ENCODE peak calls at places on chromosomes 13 and 19, in nine cellular contexts. X is ovary; B is CD8-positive, alpha-beta T cell; K is neural progenitor cell; E is Peyer's patch; L is left ventricle myocardium inferior; C is heart right ventricle; P is body of pancreas; U is transverse colon. S is an unnamed sample.
A peak's percentile ranks its signal among the peaks of the same experiment; 100 is the strongest.

GRCh38 chr13:94617389-94618000 is 15.8 kb downstream of the GPR180 start:
- DNase-seq in X (no peak), B (no peak), K (no peak), E (no peak), L (no peak), C (no peak), P (peak; percentile 21), U (no peak), S (no peak)

GRCh38 chr19:34482380-34483250 is 1.1 kb downstream of the WTIP start:
- DNase-seq in X (no peak), B (no peak), K (peak; percentile 73), E (no peak), L (no peak), C (peak; percentile 40), P (no peak), U (no peak), S (no peak)

GRCh38 chr19:19782783-19783182 is 38.8 kb downstream of the ZNF506 start:
- DNase-seq in X (no peak), B (no peak), K (no peak), E (no peak), L (no peak), C (no peak), P (no peak), U (no peak), S (no peak)

GRCh38 chr13:20960663-20961309 is 58.2 kb upstream of the XPO4 start:
- DNase-seq in X (no peak), B (no peak), K (no peak), E (no peak), L (no peak), C (no peak), P (no peak), U (peak; percentile 30), S (peak; percentile 38)

GRCh38 chr19:53991224-53992113 is at the start of gene CACNG6:
- DNase-seq in X (no peak), B (no peak), K (peak; percentile 72), E (no peak), L (no peak), C (no peak), P (no peak), U (no peak), S (no peak)

GRCh38 chr13:95787356-95788099 is 110.6 kb downstream of the DNAJC3 start:
- DNase-seq in X (no peak), B (no peak), K (no peak), E (no peak), L (no peak), C (no peak), P (peak; percentile 31), U (no peak), S (no peak)

GRCh38 chr13:75636339-75637095 is 387 bp downstream of the LMO7 start:
- DNase-seq in X (peak; percentile 19), B (peak; percentile 75), K (peak; percentile 61), E (peak; percentile 55), L (peak; percentile 16), C (peak; percentile 15), P (peak; percentile 13), U (peak; percentile 25), S (peak; percentile 24)

GRCh38 chr13:71303144-71303543 is 563.9 kb downstream of the DACH1 start:
- DNase-seq in X (no peak), B (no peak), K (no peak), E (no peak), L (no peak), C (no peak), P (no peak), U (no peak), S (no peak)

GRCh38 chr19:21496876-21497275 is 8.5 kb upstream of the ZNF429 start:
- DNase-seq in X (no peak), B (no peak), K (no peak), E (no peak), L (no peak), C (no peak), P (no peak), U (no peak), S (no peak)

GRCh38 chr13:113822266-113822665 is 41.6 kb downstream of the GAS6 start:
- DNase-seq in X (no peak), B (no peak), K (no peak), E (no peak), L (no peak), C (no peak), P (no peak), U (no peak), S (no peak)

DNA sequence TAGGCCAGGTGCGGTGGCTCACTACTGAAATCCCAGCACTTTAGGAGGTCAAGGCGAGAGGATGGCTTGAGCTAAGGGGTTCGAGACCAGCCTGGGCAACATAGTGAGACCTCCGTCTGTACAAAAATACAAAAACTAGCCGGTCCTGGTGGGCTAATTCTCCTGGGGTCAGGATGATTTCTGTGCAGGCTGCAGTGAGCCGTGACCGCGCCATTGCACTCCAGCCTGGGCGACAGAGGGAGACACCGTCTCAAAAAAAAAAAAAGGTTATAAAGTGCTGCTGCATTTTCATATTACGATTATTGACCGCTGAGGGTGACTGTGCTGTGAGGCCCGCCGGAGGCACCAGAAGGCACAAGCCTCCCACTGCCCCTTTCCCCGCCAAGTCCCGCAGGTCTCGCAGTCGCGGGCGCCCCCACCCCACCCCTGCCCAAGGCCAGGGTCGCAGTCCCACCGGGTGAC is 477 bp upstream of the PLEKHF1 start:
- DNase-seq in X (no peak), B (no peak), K (no peak), E (no peak), L (no peak), C (no peak), P (no peak), U (no peak), S (no peak)
- TF ChIP-seq CTCF in X (no peak), B (no peak), K (no peak), E (no peak), L (peak; percentile 45), C (peak; percentile 27), P (no peak), U (no peak), S (peak; percentile 7)

GRCh38 chr19:17113127-17113785 is 37.7 kb downstream of the MYO9B start:
- DNase-seq in X (no peak), B (no peak), K (no peak), E (no peak), L (no peak), C (no peak), P (no peak), U (no peak), S (no peak)
- H3K4me1 ChIP-seq in X (peaks cover 6% of the 10 kb centered on the region), B (peaks cover 20% of the 10 kb centered on the region), K (peaks cover 9% of the 10 kb centered on the region), E (peaks cover 10% of the 10 kb centered on the region), L (peaks cover 36% of the 10 kb centered on the region), C (peaks cover 86% of the 10 kb centered on the region), P (peaks cover 4% of the 10 kb centered on the region), U (peaks cover 22% of the 10 kb centered on the region), S (peaks cover 2% of the 10 kb centered on the region)

GRCh38 chr19:610801-611505 is 21.3 kb downstream of the HCN2 start:
- DNase-seq in X (peak; percentile 86), B (peak; percentile 82), K (no peak), E (no peak), L (peak; percentile 69), C (peak; percentile 76), P (peak; percentile 39), U (peak; percentile 54), S (peak; percentile 76)
- H3K4me3 ChIP-seq in X (peak overlapping the region; percentile 7), B (peak overlapping the region; percentile 73), K (no peak overlapping the region), E (peak overlapping the region; percentile 39), L (peak overlapping the region; percentile 50), C (no peak overlapping the region), P (no peak overlapping the region), U (peak overlapping the region; percentile 21), S (no peak overlapping the region)

DNA sequence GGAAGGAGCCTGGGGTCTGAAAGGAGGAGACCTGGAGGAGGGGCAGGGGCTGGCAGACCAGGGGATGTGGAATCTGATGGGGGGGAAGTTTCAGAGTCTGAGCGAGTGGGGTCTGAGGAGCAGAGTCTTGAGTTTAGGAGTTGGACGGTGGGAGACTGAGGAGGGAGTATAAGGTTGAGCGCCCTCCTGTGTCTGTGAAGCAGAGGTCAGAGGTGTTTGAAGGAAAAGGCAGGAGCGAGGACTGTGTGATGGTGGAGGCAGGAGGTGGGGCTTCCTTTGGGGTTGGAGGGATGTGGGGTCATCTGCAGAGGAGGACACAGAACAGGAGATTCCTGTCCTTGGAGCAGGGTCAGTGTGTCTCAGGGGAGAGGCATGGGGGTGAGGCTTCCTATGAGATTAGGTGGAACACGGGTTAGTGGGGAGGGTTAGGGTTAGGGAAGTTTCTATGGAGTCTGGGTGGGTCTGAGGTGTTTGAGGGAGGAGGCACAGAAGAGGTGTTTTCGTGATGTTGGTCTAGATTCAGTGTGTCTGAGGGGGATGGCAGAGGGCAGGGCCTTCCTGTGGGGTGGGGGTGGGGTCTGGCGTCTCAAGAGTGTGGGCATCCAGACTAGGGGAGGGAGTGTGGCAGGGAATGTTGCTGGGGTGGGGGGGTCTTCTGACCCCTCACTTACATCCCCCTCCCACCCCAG is 8.3 kb downstream of the RYR1 start:
- DNase-seq in X (no peak), B (no peak), K (peak; percentile 71), E (no peak), L (no peak), C (no peak), P (no peak), U (no peak), S (no peak)
- TF ChIP-seq CTCF in X (no peak), B (no peak), K (peak; percentile 61), E (no peak), L (no peak), C (no peak), P (no peak), U (no peak), S (no peak)

GRCh38 chr19:42273407-42274064 is 4.5 kb downstream of the CIC start:
- DNase-seq in X (no peak), B (no peak), K (no peak), E (peak; percentile 34), L (no peak), C (no peak), P (no peak), U (no peak), S (peak; percentile 32)
- H3K4me1 ChIP-seq in X (peaks cover 4% of the 10 kb centered on the region), B (peaks cover 47% of the 10 kb centered on the region), K (peaks cover 6% of the 10 kb centered on the region), E (peaks cover 15% of the 10 kb centered on the region), L (peaks cover 73% of the 10 kb centered on the region), C (peaks cover 57% of the 10 kb centered on the region), P (peaks cover 70% of the 10 kb centered on the region), U (peaks cover 40% of the 10 kb centered on the region), S (peaks cover 27% of the 10 kb centered on the region)

GRCh38 chr13:30735025-30735967 is at the start of gene ALOX5AP:
- DNase-seq in X (no peak), B (peak; percentile 65), K (no peak), E (no peak), L (no peak), C (no peak), P (peak; percentile 39), U (peak; percentile 44), S (no peak)
- H3K4me3 ChIP-seq in X (no peak within 1 kb of the TSS), B (peak within 1 kb of the TSS; percentile 64), K (no peak within 1 kb of the TSS), E (peak within 1 kb of the TSS; percentile 28), L (peak within 1 kb of the TSS; percentile 29), C (no peak within 1 kb of the TSS), P (no peak within 1 kb of the TSS), U (peak within 1 kb of the TSS; percentile 10), S (no peak within 1 kb of the TSS)

GRCh38 chr13:28685114-28685513 is 26.2 kb downstream of the POMP start:
- DNase-seq in X (no peak), B (no peak), K (no peak), E (no peak), L (no peak), C (no peak), P (no peak), U (no peak), S (no peak)
- TF ChIP-seq CTCF in X (no peak), B (no peak), K (no peak), E (no peak), L (no peak), C (no peak), P (no peak), U (no peak), S (no peak)

DNA sequence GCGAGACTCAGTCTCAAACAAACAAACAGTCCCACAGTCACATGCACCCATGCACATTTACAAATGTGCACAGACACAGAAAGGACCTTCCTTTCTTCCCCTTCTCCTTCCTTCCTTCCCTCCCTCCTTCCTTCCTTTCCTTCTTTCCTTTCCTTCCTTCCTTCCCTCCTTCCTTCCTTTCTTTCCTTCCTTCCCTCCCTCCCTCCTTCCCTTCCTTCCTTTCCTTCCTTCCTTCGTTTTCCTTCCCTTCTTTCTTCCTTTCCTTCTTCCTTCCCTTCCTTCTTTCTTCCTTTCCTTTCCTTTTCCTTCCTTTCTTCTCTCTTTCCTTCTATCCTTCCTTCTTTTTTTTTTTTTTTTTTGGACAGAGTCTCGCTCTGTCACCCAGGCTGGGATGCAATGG is 16.2 kb upstream of the EBI3 start:
- DNase-seq in X (no peak), B (no peak), K (no peak), E (no peak), L (no peak), C (no peak), P (no peak), U (no peak), S (no peak)
- H3K4me1 ChIP-seq in X (no peaks in the 10 kb centered on the region), B (no peaks in the 10 kb centered on the region), K (no peaks in the 10 kb centered on the region), E (no peaks in the 10 kb centered on the region), L (no peaks in the 10 kb centered on the region), C (no peaks in the 10 kb centered on the region), P (no peaks in the 10 kb centered on the region), U (no peaks in the 10 kb centered on the region), S (no peaks in the 10 kb centered on the region)

S was measured in mucosa of descending colon.